ENCODE peak calls at places on chromosomes 6 and 20, in eight cellular contexts. B, Q, I, G, P, Z, O and K are unnamed samples.
A peak's percentile ranks its signal among the peaks of the same experiment; 100 is the strongest.

GRCh38 chr6:106882601-106883518 is 91.7 kb downstream of the CD24 start:
- DNase-seq in B (no peak), Q (no peak), I (no peak), G (no peak), P (no peak), Z (no peak), O (no peak), K (no peak)

GRCh38 chr20:1800777-1801176 is 94.4 kb upstream of the SIRPA start:
- DNase-seq in B (peak; percentile 37), Q (no peak), I (no peak), G (no peak), P (peak; percentile 56), Z (no peak), O (no peak), K (no peak)

GRCh38 chr20:51653226-51653625 is 110.7 kb upstream of the NFATC2 start:
- DNase-seq in B (no peak), Q (no peak), I (no peak), G (no peak), P (no peak), Z (no peak), O (no peak), K (no peak)

GRCh38 chr6:148746363-148747144 is at the start of gene UST:
- DNase-seq in B (peak; percentile 96), Q (peak; percentile 89), I (peak; percentile 76), G (peak; percentile 61), P (peak; percentile 36), Z (peak; percentile 83), O (peak; percentile 85), K (peak; percentile 62)

GRCh38 chr6:155645328-155645727 is 189.7 kb upstream of the NOX3 start:
- DNase-seq in B (peak; percentile 10), Q (no peak), I (no peak), G (no peak), P (no peak), Z (no peak), O (no peak), K (no peak)

GRCh38 chr20:11112837-11113236 is 439.0 kb upstream of the JAG1 start:
- DNase-seq in B (no peak), Q (no peak), I (no peak), G (no peak), P (no peak), Z (no peak), O (no peak), K (no peak)

GRCh38 chr6:169165561-169166300 is 87.9 kb downstream of the THBS2 start:
- DNase-seq in B (peak; percentile 59), Q (no peak), I (no peak), G (no peak), P (no peak), Z (no peak), O (no peak), K (no peak)

GRCh38 chr6:137362878-137363804 is 131.1 kb downstream of the OLIG3 start:
- DNase-seq in B (no peak), Q (no peak), I (no peak), G (no peak), P (no peak), Z (no peak), O (no peak), K (no peak)

GRCh38 chr6:95087394-95088097 is 489.8 kb upstream of the MANEA start:
- DNase-seq in B (peak; percentile 95), Q (no peak), I (no peak), G (no peak), P (no peak), Z (no peak), O (no peak), K (no peak)

GRCh38 chr20:11790047-11790446 is 127.6 kb upstream of the BTBD3 start:
- DNase-seq in B (no peak), Q (no peak), I (no peak), G (no peak), P (no peak), Z (no peak), O (no peak), K (no peak)

GRCh38 chr6:157891544-157892362 is 68.7 kb downstream of the SNX9 start:
- DNase-seq in B (no peak), Q (no peak), I (no peak), G (no peak), P (no peak), Z (no peak), O (no peak), K (no peak)

GRCh38 chr20:15396026-15396425 is 1058.6 kb upstream of the FLRT3 start:
- DNase-seq in B (no peak), Q (no peak), I (no peak), G (no peak), P (no peak), Z (no peak), O (no peak), K (no peak)

GRCh38 chr6:41942045-41942851 is 640 bp upstream of the CCND3 start:
- DNase-seq in B (no peak), Q (no peak), I (no peak), G (peak; percentile 37), P (no peak), Z (no peak), O (no peak), K (no peak)

GRCh38 chr6:89941031-89941775 is 46.9 kb downstream of the GJA10 start:
- DNase-seq in B (peak; percentile 60), Q (no peak), I (no peak), G (no peak), P (no peak), Z (no peak), O (no peak), K (no peak)

GRCh38 chr6:168384045-168385038 is 56.6 kb upstream of the SMOC2 start:
- DNase-seq in B (no peak), Q (no peak), I (no peak), G (no peak), P (no peak), Z (no peak), O (no peak), K (no peak)

GRCh38 chr6:1053587-1053986 is 258.3 kb upstream of the FOXQ1 start:
- DNase-seq in B (no peak), Q (no peak), I (no peak), G (no peak), P (no peak), Z (no peak), O (no peak), K (no peak)

GRCh38 chr20:325889-326644 is 715 bp downstream of the SOX12 start:
- DNase-seq in B (peak; percentile 76), Q (peak; percentile 70), I (no peak), G (peak; percentile 53), P (peak; percentile 77), Z (peak; percentile 67), O (peak; percentile 71), K (peak; percentile 37)

GRCh38 chr20:38692436-38693411 is 31.6 kb upstream of the SLC32A1 start:
- DNase-seq in B (peak; percentile 72), Q (peak; percentile 93), I (no peak), G (peak; percentile 60), P (peak; percentile 57), Z (no peak), O (peak; percentile 20), K (peak; percentile 31)

GRCh38 chr6:21164768-21165326 is 428.7 kb upstream of the SOX4 start:
- DNase-seq in B (peak; percentile 55), Q (no peak), I (no peak), G (no peak), P (no peak), Z (no peak), O (no peak), K (no peak)

GRCh38 chr6:10451828-10452509 is 37.1 kb upstream of the TFAP2A start:
- DNase-seq in B (peak; percentile 76), Q (no peak), I (peak; percentile 34), G (no peak), P (peak; percentile 98), Z (no peak), O (no peak), K (no peak)

GRCh38 chr6:5992551-5993225 is 14.0 kb downstream of the NRN1 start:
- DNase-seq in B (no peak), Q (peak; percentile 35), I (no peak), G (no peak), P (no peak), Z (no peak), O (no peak), K (no peak)

GRCh38 chr6:119565893-119566292 is 216.3 kb upstream of the MAN1A1 start:
- DNase-seq in B (no peak), Q (no peak), I (no peak), G (no peak), P (no peak), Z (no peak), O (no peak), K (no peak)

GRCh38 chr6:163579111-163579879 is 164.8 kb downstream of the QKI start:
- DNase-seq in B (no peak), Q (peak; percentile 27), I (no peak), G (no peak), P (no peak), Z (no peak), O (peak; percentile 38), K (no peak)

GRCh38 chr6:142331075-142331551 is 29.3 kb downstream of the ADGRG6 start:
- DNase-seq in B (peak; percentile 47), Q (no peak), I (no peak), G (peak; percentile 25), P (no peak), Z (no peak), O (no peak), K (no peak)

GRCh38 chr6:52612336-52613096 is 35.7 kb upstream of the TRAM2 start:
- DNase-seq in B (no peak), Q (no peak), I (no peak), G (no peak), P (peak; percentile 12), Z (no peak), O (no peak), K (no peak)

DNA sequence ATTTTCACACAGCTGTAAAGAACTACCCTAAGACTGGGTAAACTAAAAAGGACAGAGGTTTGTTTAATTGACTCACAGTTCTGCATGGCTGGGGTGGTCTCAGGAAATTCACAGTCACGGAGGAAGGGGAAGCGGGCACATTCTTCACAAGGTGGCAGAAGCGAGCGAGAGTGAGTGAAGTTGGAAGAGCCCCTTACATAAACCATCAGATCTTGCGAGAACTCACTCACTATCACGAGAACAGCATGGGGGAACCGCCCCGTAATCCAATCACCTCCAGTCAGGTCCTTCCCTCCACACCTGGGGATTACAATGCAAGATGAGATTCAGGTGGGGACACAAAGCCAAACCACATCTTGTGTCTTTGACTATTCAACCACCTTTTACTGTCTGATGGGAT is 700.5 kb downstream of the TENT5A start:
- DNase-seq in B (no peak), Q (peak; percentile 27), I (no peak), G (no peak), P (no peak), Z (no peak), O (no peak), K (no peak)
- TF ChIP-seq CTCF in B (no peak), Q (no peak), I (no peak), G (no peak), P (no peak), Z (no peak), O (no peak), K (no peak)

GRCh38 chr6:166772518-166772917 is 145.5 kb upstream of the RPS6KA2 start:
- DNase-seq in B (no peak), Q (peak; percentile 65), I (no peak), G (no peak), P (no peak), Z (no peak), O (no peak), K (no peak)
- TF ChIP-seq CTCF in B (peak; percentile 36), Q (peak; percentile 35), I (no peak), G (no peak), P (peak; percentile 15), Z (no peak), O (no peak), K (no peak)

GRCh38 chr6:31204751-31205145 is 34.3 kb upstream of the POU5F1 start:
- DNase-seq in B (no peak), Q (no peak), I (no peak), G (no peak), P (no peak), Z (no peak), O (no peak), K (no peak)
- TF ChIP-seq CTCF in B (no peak), Q (no peak), I (no peak), G (no peak), P (no peak), Z (no peak), O (no peak), K (no peak)

GRCh38 chr6:132687306-132687705 is 26.5 kb downstream of the VNN1 start:
- DNase-seq in B (peak; percentile 19), Q (no peak), I (no peak), G (no peak), P (peak; percentile 58), Z (no peak), O (no peak), K (no peak)
- TF ChIP-seq CTCF in B (no peak), Q (no peak), I (no peak), G (no peak), P (no peak), Z (no peak), O (no peak), K (no peak)